ENCODE peak calls at places on chromosomes 13 and 19, in ten cellular contexts. B is CD8-positive, alpha-beta T cell; M is psoas muscle; E is heart left ventricle; Q is hepatocyte; T is pancreas; U is mucosa of descending colon; D is neural progenitor cell; A is right lobe of liver; F is GM23338. K is an unnamed sample. For H3K36me3, the result is how much of the 10 kb centered on the place peaks cover.

GRCh38 chr13:27334774-27335490 is 64.3 kb downstream of the RASL11A start:
- DNase-seq in B (no peak), M (no peak), E (no peak), Q (no peak), T (no peak), U (no peak), D (no peak), A (no peak), F (no peak), K (no peak)

GRCh38 chr19:28577199-28577598 is 635.8 kb downstream of the UQCRFS1 start:
- DNase-seq in B (no peak), M (no peak), E (no peak), Q (no peak), T (no peak), U (no peak), D (no peak), A (no peak), F (no peak), K (no peak)

GRCh38 chr19:18666304-18666703 is 17.2 kb upstream of the CRTC1 start:
- DNase-seq in B (no peak), M (no peak), E (no peak), Q (no peak), T (no peak), U (no peak), D (no peak), A (no peak), F (no peak), K (no peak)

GRCh38 chr13:50467156-50467814 is 376.2 kb downstream of the DLEU7 start:
- DNase-seq in B (no peak), M (no peak), E (no peak), Q (no peak), T (no peak), U (no peak), D (no peak), A (no peak), F (no peak), K (no peak)

GRCh38 chr19:39818626-39819097 is 15.3 kb downstream of the DYRK1B start:
- DNase-seq in B (no peak), M (no peak), E (no peak), Q (no peak), T (no peak), U (no peak), D (no peak), A (no peak), F (no peak), K (peak)

GRCh38 chr13:94558721-94559120 is 37.2 kb downstream of the TGDS start:
- DNase-seq in B (no peak), M (no peak), E (no peak), Q (no peak), T (no peak), U (no peak), D (no peak), A (no peak), F (peak), K (no peak)

GRCh38 chr13:79405501-79405830 is 589 bp downstream of the RBM26 start:
- DNase-seq in B (no peak), M (no peak), E (peak), Q (no peak), T (no peak), U (no peak), D (no peak), A (no peak), F (peak), K (no peak)

GRCh38 chr13:40439928-40440327 is 226.5 kb downstream of the FOXO1 start:
- DNase-seq in B (no peak), M (peak), E (peak), Q (no peak), T (peak), U (no peak), D (no peak), A (peak), F (no peak), K (no peak)

GRCh38 chr13:49216334-49216733 is 3.8 kb upstream of the MLNR start:
- DNase-seq in B (no peak), M (no peak), E (no peak), Q (no peak), T (no peak), U (no peak), D (no peak), A (no peak), F (no peak), K (no peak)

GRCh38 chr19:34236035-34236793 is 18.1 kb upstream of the GARRE1 start:
- DNase-seq in B (no peak), M (no peak), E (no peak), Q (peak), T (no peak), U (peak), D (no peak), A (no peak), F (no peak), K (no peak)

GRCh38 chr13:20126460-20127262 is 34.2 kb downstream of the GJA3 start:
- DNase-seq in B (no peak), M (no peak), E (peak), Q (no peak), T (no peak), U (no peak), D (no peak), A (no peak), F (no peak), K (no peak)

GRCh38 chr19:18208098-18208951 is 4.5 kb upstream of the RAB3A start:
- DNase-seq in B (peak), M (peak), E (peak), Q (no peak), T (no peak), U (peak), D (peak), A (peak), F (peak), K (no peak)

GRCh38 chr19:47225746-47226425 is 5.1 kb downstream of the BBC3 start:
- DNase-seq in B (peak), M (peak), E (peak), Q (peak), T (peak), U (peak), D (peak), A (peak), F (peak), K (peak)

GRCh38 chr19:48881741-48882657 is 9.8 kb downstream of the PPP1R15A start:
- DNase-seq in B (no peak), M (no peak), E (no peak), Q (peak), T (no peak), U (no peak), D (peak), A (no peak), F (peak), K (no peak)

GRCh38 chr19:2841858-2842574 is 741 bp downstream of the ZNF555 start:
- DNase-seq in B (no peak), M (no peak), E (no peak), Q (peak), T (no peak), U (peak), D (peak), A (no peak), F (peak), K (no peak)

GRCh38 chr13:44211286-44211685 is 162.3 kb upstream of the SERP2 start:
- DNase-seq in B (no peak), M (no peak), E (no peak), Q (no peak), T (no peak), U (no peak), D (no peak), A (no peak), F (no peak), K (no peak)

GRCh38 chr13:24215732-24216131 is 55.2 kb downstream of the SPATA13 start:
- DNase-seq in B (no peak), M (no peak), E (peak), Q (no peak), T (peak), U (no peak), D (peak), A (peak), F (no peak), K (no peak)

GRCh38 chr19:17830567-17831418 is 9.5 kb upstream of the INSL3 start:
- DNase-seq in B (no peak), M (peak), E (no peak), Q (peak), T (peak), U (peak), D (peak), A (no peak), F (peak), K (peak)

GRCh38 chr13:29436291-29436690 is 159.2 kb downstream of the SLC7A1 start:
- DNase-seq in B (no peak), M (no peak), E (no peak), Q (no peak), T (no peak), U (no peak), D (no peak), A (no peak), F (no peak), K (no peak)

GRCh38 chr13:112657850-112658445 is 31.9 kb upstream of the ATP11A start:
- DNase-seq in B (no peak), M (no peak), E (no peak), Q (peak), T (no peak), U (no peak), D (no peak), A (no peak), F (no peak), K (no peak)

GRCh38 chr19:1472227-1473055 is 6.6 kb downstream of the C19orf25 start:
- DNase-seq in B (no peak), M (no peak), E (no peak), Q (no peak), T (no peak), U (no peak), D (no peak), A (no peak), F (no peak), K (peak)

DNA sequence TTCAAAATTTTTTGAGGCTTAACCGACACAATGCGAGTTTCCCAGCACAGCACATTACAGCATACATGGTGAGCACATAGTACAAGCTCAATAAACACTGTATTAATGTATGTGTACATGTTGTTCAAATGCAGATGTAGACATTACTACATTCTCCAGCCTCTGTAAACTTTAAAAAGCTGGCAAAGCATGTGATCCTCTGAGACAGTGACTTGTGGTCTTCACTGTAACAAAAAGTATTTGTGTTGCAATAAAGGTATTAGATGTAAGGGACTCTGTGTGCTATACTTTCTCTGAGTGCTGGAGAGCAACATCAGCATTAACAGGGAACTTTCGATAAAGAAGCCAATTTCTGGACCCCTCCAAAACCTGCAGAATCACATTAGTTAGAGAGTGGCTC is 46.4 kb upstream of the ZNF254 start:
- DNase-seq in B (no peak), M (no peak), E (no peak), Q (no peak), T (no peak), U (no peak), D (no peak), A (no peak), F (no peak), K (no peak)
- H3K36me3 ChIP-seq in B (under half), M (under half), E (half or more), Q (under half), T (under half), U (under half), D (under half), A (under half), F (under half), K (under half)

GRCh38 chr19:7646426-7646700 is 9.5 kb downstream of the STXBP2 start:
- DNase-seq in B (no peak), M (no peak), E (no peak), Q (no peak), T (no peak), U (no peak), D (no peak), A (no peak), F (no peak), K (no peak)

GRCh38 chr19:7644550-7644877 is 7.6 kb downstream of the STXBP2 start:
- DNase-seq in B (no peak), M (no peak), E (no peak), Q (no peak), T (peak), U (peak), D (no peak), A (no peak), F (no peak), K (no peak)

GRCh38 chr19:7647156-7647555 is 10.2 kb downstream of the STXBP2 start:
- DNase-seq in B (no peak), M (no peak), E (no peak), Q (no peak), T (no peak), U (no peak), D (no peak), A (no peak), F (no peak), K (no peak)

GRCh38 chr19:7645159-7645558 is 8.2 kb downstream of the STXBP2 start:
- DNase-seq in B (no peak), M (no peak), E (no peak), Q (no peak), T (no peak), U (peak), D (no peak), A (no peak), F (no peak), K (no peak)

GRCh38 chr19:7645656-7646425 is 8.9 kb downstream of the STXBP2 start:
- DNase-seq in B (no peak), M (no peak), E (no peak), Q (no peak), T (no peak), U (no peak), D (no peak), A (no peak), F (no peak), K (no peak)
- H3K4me3 ChIP-seq in B (no peak), M (no peak), E (no peak), Q (no peak), T (no peak), U (no peak), D (no peak), A (no peak), F (no peak), K (no peak)

GRCh38 chr19:14686411-14686810 is 3.4 kb upstream of the ZNF333 start:
- DNase-seq in B (no peak), M (no peak), E (no peak), Q (no peak), T (no peak), U (no peak), D (peak), A (no peak), F (peak), K (peak)
- TF ChIP-seq CTCF in B (peak), M (no peak), E (no peak), Q (peak), T (no peak), U (no peak), D (peak), A (peak), F (peak), K (peak)

GRCh38 chr19:15425321-15425950 is 6.6 kb upstream of the AKAP8L start:
- DNase-seq in B (no peak), M (no peak), E (peak), Q (no peak), T (no peak), U (no peak), D (no peak), A (no peak), F (no peak), K (no peak)

GRCh38 chr19:15424692-15425272 is 6.0 kb upstream of the AKAP8L start:
- DNase-seq in B (no peak), M (no peak), E (peak), Q (no peak), T (no peak), U (no peak), D (no peak), A (no peak), F (no peak), K (no peak)

GRCh38 chr19:15422311-15423075 is 3.7 kb upstream of the AKAP8L start:
- DNase-seq in B (no peak), M (no peak), E (peak), Q (no peak), T (no peak), U (no peak), D (no peak), A (no peak), F (no peak), K (no peak)

GRCh38 chr19:15423130-15423529 is 4.3 kb upstream of the AKAP8L start:
- DNase-seq in B (no peak), M (no peak), E (peak), Q (no peak), T (no peak), U (no peak), D (no peak), A (no peak), F (no peak), K (no peak)

GRCh38 chr19:15424121-15424520 is 5.3 kb upstream of the AKAP8L start:
- DNase-seq in B (no peak), M (no peak), E (peak), Q (no peak), T (no peak), U (no peak), D (no peak), A (no peak), F (no peak), K (no peak)
- H3K36me3 ChIP-seq in B (under half), M (half or more), E (half or more), Q (under half), T (under half), U (under half), D (under half), A (under half), F (under half), K (under half)